ENCODE peak calls at places on chromosomes 5 and 9, in ten cellular contexts. B, S, V, X, C, Q, O, Z, Y and P are unnamed samples.
A peak's percentile ranks its signal among the peaks of the same experiment; 100 is the strongest.

GRCh38 chr5:157197088-157197487 is 16.4 kb downstream of the ITK start:
- DNase-seq in X (no peak), Y (no peak), V (no peak), B (no peak), S (no peak), Q (no peak), Z (no peak), O (no peak), C (no peak), P (no peak)

GRCh38 chr9:135224921-135225541 is 137.6 kb downstream of the OLFM1 start:
- DNase-seq in V (no peak), Z (no peak), S (no peak), B (no peak), Y (no peak), Q (no peak), C (no peak), X (no peak), O (no peak), P (no peak)

GRCh38 chr9:99824378-99825157 is 2.9 kb downstream of the NR4A3 start:
- DNase-seq in S (peak; percentile 80), Z (peak; percentile 6), C (peak; percentile 41), B (peak; percentile 46), V (peak; percentile 44), Q (peak; percentile 29), O (peak; percentile 76), Y (no peak), X (peak; percentile 86), P (no peak)

GRCh38 chr5:1672396-1672795 is 127.2 kb downstream of the MRPL36 start:
- DNase-seq in O (no peak), B (no peak), Q (no peak), X (no peak), S (no peak), C (no peak), Z (no peak), Y (no peak), V (no peak), P (no peak)

GRCh38 chr5:2288968-2289367 is 406.2 kb upstream of the IRX4 start:
- DNase-seq in Y (no peak), Q (no peak), S (no peak), Z (no peak), C (no peak), V (no peak), O (no peak), B (no peak), X (no peak), P (no peak)

GRCh38 chr9:13151489-13151888 is 128.0 kb downstream of the MPDZ start:
- DNase-seq in B (no peak), Z (no peak), V (no peak), O (no peak), C (peak; percentile 3), S (no peak), Q (no peak), X (no peak), Y (no peak), P (no peak)

GRCh38 chr9:9920425-9920824 is 692.4 kb downstream of the PTPRD start:
- DNase-seq in Q (no peak), Y (no peak), Z (no peak), X (no peak), B (no peak), S (no peak), V (no peak), C (no peak), O (no peak), P (no peak)

GRCh38 chr9:121945281-121945680 is 147.8 kb downstream of the TTLL11 start:
- DNase-seq in Y (no peak), O (no peak), Q (peak; percentile 19), V (no peak), X (no peak), S (no peak), C (no peak), Z (no peak), B (no peak), P (no peak)

GRCh38 chr5:55037046-55037771 is 13.2 kb downstream of the GZMK start:
- DNase-seq in C (peak; percentile 15), V (no peak), Y (no peak), O (peak; percentile 67), X (peak; percentile 28), B (no peak), S (no peak), Q (peak; percentile 1), Z (no peak), P (no peak)
- TF ChIP-seq CTCF in C (peak; percentile 22), V (no peak), Y (peak; percentile 24), O (no peak), X (no peak), B (no peak), S (no peak), Q (peak; percentile 39), Z (no peak), P (no peak)

DNA sequence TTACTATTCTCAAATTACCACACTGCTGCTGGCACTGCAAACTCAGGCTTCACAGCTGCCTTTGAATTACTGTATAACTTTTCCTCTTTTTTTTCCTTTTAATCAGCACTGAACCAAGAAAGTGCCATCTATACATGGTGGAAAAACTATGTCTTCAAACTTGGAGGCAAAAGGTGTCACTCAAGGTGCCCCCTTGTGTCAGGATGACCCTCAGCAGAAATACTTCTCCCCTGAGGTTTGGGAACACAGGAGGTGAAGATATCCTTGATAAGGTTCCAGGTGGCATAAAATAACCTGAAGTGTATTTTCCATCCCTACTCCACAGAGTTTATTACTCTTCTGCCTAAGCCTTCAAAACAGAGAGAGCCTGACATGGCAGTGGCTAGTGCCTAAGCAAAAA is 14.5 kb downstream of the FRMD3 start:
- DNase-seq in Q (no peak), O (no peak), B (no peak), S (no peak), Y (no peak), Z (no peak), C (no peak), X (no peak), V (no peak), P (no peak)
- TF ChIP-seq CTCF in Q (no peak), O (no peak), B (no peak), S (no peak), Y (no peak), Z (no peak), C (no peak), X (no peak), V (no peak), P (no peak)

GRCh38 chr9:21996438-21996837 is 1.8 kb downstream of the CDKN2B-AS1 start:
- DNase-seq in V (no peak), O (no peak), X (no peak), Z (no peak), Q (no peak), C (no peak), S (no peak), Y (no peak), B (peak; percentile 28), P (no peak)

GRCh38 chr9:21994526-21994995 is at the start of gene CDKN2B-AS1:
- DNase-seq in C (peak; percentile 62), Z (no peak), S (peak; percentile 65), Y (peak; percentile 76), B (peak; percentile 82), X (peak; percentile 74), Q (peak; percentile 58), O (peak; percentile 88), V (peak; percentile 43), P (peak; percentile 18)

GRCh38 chr9:21996858-21997257 is 2.3 kb downstream of the CDKN2B-AS1 start:
- DNase-seq in O (no peak), X (no peak), Q (no peak), B (no peak), V (no peak), S (no peak), Y (no peak), C (no peak), Z (no peak), P (no peak)

GRCh38 chr9:21994996-21995651 is 533 bp downstream of the CDKN2B-AS1 start:
- DNase-seq in O (peak; percentile 95), Z (peak; percentile 38), V (peak; percentile 65), Y (peak; percentile 69), B (peak; percentile 72), S (peak; percentile 88), C (peak; percentile 75), Q (peak; percentile 74), X (peak; percentile 90), P (peak; percentile 65)

DNA sequence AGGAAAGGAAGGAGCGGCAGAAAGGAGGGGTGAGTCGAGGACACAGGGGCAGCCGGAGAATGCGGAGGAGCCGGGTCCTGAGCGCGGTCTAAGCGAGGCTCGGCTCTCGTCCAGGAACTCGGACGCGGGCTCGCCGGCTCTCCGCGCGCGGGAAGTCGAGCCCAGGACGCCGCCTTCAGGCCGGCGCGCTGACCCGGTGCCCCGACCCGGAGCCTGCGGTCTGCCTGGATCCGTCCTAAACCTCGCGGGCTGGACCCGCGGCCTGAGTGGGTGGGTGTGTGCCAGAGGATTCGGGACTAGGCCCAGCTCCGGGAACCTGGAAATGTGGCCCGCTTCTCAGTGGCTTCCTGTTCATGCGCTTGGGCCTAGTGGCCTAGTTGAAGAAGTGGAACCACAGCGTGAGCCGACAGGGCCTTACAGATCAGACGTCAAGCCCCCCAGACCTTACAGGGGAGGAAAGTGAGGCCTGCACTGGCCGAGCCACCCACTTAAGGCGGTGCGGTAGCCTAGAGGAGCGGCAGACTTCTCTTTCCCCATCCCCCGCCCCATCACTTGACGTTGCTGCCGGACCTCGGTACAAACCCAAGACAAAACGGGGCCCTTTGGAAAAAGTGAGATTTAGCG is 1.2 kb downstream of the CDKN2B-AS1 start:
- DNase-seq in C (peak; percentile 58), S (peak; percentile 44), V (peak; percentile 59), Y (peak; percentile 55), X (peak; percentile 52), Q (no peak), O (peak; percentile 51), Z (no peak), B (peak; percentile 48), P (no peak)
- TF ChIP-seq CTCF in C (peak; percentile 17), S (peak; percentile 37), V (no peak), Y (peak; percentile 19), X (peak; percentile 8), Q (peak; percentile 62), O (peak; percentile 23), Z (no peak), B (no peak), P (peak; percentile 23)

GRCh38 chr5:119309290-119309818 is 46.5 kb upstream of the TNFAIP8 start:
- DNase-seq in Y (no peak), Q (no peak), S (no peak), O (no peak), V (no peak), X (no peak), Z (no peak), C (no peak), B (no peak), P (no peak)

GRCh38 chr5:119313207-119313606 is 42.6 kb upstream of the TNFAIP8 start:
- DNase-seq in Q (no peak), X (no peak), S (no peak), Z (no peak), C (no peak), O (no peak), V (no peak), Y (no peak), B (no peak), P (no peak)

GRCh38 chr5:119311688-119312087 is 44.1 kb upstream of the TNFAIP8 start:
- DNase-seq in Y (no peak), Z (no peak), X (no peak), B (no peak), V (no peak), S (no peak), Q (no peak), C (no peak), O (no peak), P (no peak)

GRCh38 chr5:119313876-119314605 is 41.8 kb upstream of the TNFAIP8 start:
- DNase-seq in Y (no peak), S (no peak), C (no peak), X (no peak), B (no peak), Z (no peak), V (no peak), O (no peak), Q (no peak), P (no peak)

DNA sequence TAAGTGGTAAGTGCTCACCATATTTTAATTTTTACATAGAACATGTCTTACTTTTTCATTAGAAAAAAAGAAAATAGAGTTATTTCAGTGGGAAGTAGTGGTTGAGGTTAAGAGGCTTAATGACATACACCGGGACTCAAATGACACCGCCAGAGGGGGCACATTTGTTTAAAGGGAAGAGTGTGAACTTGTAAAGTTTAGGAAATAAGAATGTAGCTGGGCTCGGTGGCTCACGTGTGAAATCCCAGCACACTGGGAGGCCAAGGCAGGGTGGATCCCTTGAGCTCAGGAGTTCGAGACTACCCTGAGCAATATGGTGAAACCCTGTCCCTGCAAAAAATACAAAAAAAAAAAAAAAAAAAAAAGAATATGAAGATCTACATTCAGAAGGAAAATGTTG is 43.4 kb upstream of the TNFAIP8 start:
- DNase-seq in Q (no peak), B (no peak), O (no peak), C (no peak), V (no peak), S (no peak), Y (no peak), Z (no peak), X (no peak), P (no peak)
- TF ChIP-seq CTCF in Q (no peak), B (no peak), O (no peak), C (no peak), V (no peak), S (peak; percentile 10), Y (no peak), Z (no peak), X (no peak), P (no peak)